ENCODE peak calls at places on chromosomes 16 and 17, in five cellular contexts. O, H, K, Y and P are unnamed samples.

GRCh38 chr16:67207116-67207856 is 8.4 kb downstream of the ELMO3 start:
- DNase-seq in Y (no peak), K (no peak), H (no peak), O (no peak), P (no peak)

GRCh38 chr17:4059656-4060055 is 83.2 kb downstream of the ZZEF1 start:
- DNase-seq in K (no peak), Y (no peak), O (no peak), H (no peak), P (no peak)

GRCh38 chr16:81784042-81784785 is 5.1 kb downstream of the PLCG2 start:
- DNase-seq in K (no peak), Y (no peak), O (peak; percentile 7), H (no peak), P (no peak)

GRCh38 chr17:40093580-40094201 is 6.7 kb downstream of the NR1D1 start:
- DNase-seq in O (no peak), K (no peak), H (peak; percentile 27), Y (no peak), P (no peak)

GRCh38 chr17:50626037-50626574 is 8.6 kb upstream of the ABCC3 start:
- DNase-seq in Y (peak; percentile 61), K (peak; percentile 86), O (peak; percentile 66), H (peak; percentile 86), P (peak; percentile 90)

GRCh38 chr16:78984887-78985464 is 615.6 kb downstream of the MAF start:
- DNase-seq in O (no peak), H (no peak), Y (no peak), K (no peak), P (no peak)

GRCh38 chr16:15807603-15808009 is 49.2 kb downstream of the MYH11 start:
- DNase-seq in K (no peak), O (no peak), H (no peak), Y (no peak), P (no peak)

GRCh38 chr16:70800306-70800705 is 652 bp downstream of the VAC14 start:
- DNase-seq in H (no peak), O (no peak), K (peak; percentile 19), Y (no peak), P (no peak)

GRCh38 chr16:27951752-27952151 is 111.8 kb downstream of the GSG1L start:
- DNase-seq in O (peak; percentile 9), K (no peak), H (peak; percentile 73), Y (no peak), P (no peak)

GRCh38 chr17:7775058-7775457 is 57.5 kb downstream of the DNAH2 start:
- DNase-seq in H (no peak), O (no peak), K (peak; percentile 2), Y (no peak), P (no peak)